ENCODE peak calls at places on chromosomes 12 and 14, in seven cellular contexts. N is BE2C; J is stimulated activated CD8-positive, alpha-beta memory T cell treated with anti-CD3 and anti-CD28 coated beads, Interleukin-15, amount 100 ng/mL, for 1 hour; B is GM06990; A is AML-193; G is DMS153; L is fibroblast of mammary gland. M is an unnamed sample.

GRCh38 chr12:27243006-27243405 is 1.1 kb upstream of the STK38L start:
- DNase-seq in N (no peak), J (no peak), B (peak; percentile 71), A (no peak), G (no peak), L (no peak), M (no peak)

GRCh38 chr12:40464121-40464520 is 228.1 kb upstream of the CNTN1 start:
- DNase-seq in N (no peak), J (no peak), B (no peak), A (no peak), G (no peak), L (no peak), M (no peak)

GRCh38 chr14:98692832-98693231 is 579.2 kb downstream of the BCL11B start:
- DNase-seq in N (no peak), J (no peak), B (no peak), A (no peak), G (no peak), L (no peak), M (peak; percentile 18)

GRCh38 chr12:28130625-28131598 is 59.3 kb upstream of the CCDC91 start:
- DNase-seq in N (no peak), J (no peak), B (no peak), A (no peak), G (no peak), L (peak; percentile 96), M (peak; percentile 97)

GRCh38 chr12:48061943-48062719 is 43.7 kb downstream of the SENP1 start:
- DNase-seq in N (no peak), J (no peak), B (no peak), A (no peak), G (no peak), L (no peak), M (peak; percentile 25)

GRCh38 chr12:42402821-42403411 is 76.9 kb downstream of the PPHLN1 start:
- DNase-seq in N (no peak), J (no peak), B (no peak), A (no peak), G (no peak), L (no peak), M (no peak)

GRCh38 chr14:55536208-55536708 is 43.7 kb upstream of the KTN1 start:
- DNase-seq in N (no peak), J (no peak), B (no peak), A (no peak), G (no peak), L (no peak), M (peak; percentile 36)

GRCh38 chr14:88170333-88170732 is 152.7 kb downstream of the KCNK10 start:
- DNase-seq in N (no peak), J (no peak), B (no peak), A (no peak), G (no peak), L (no peak), M (no peak)

GRCh38 chr12:116037941-116038837 is 239.3 kb downstream of the MED13L start:
- DNase-seq in N (no peak), J (no peak), B (no peak), A (no peak), G (no peak), L (peak; percentile 29), M (peak; percentile 35)

GRCh38 chr14:70776197-70776596 is 33.1 kb downstream of the MAP3K9 start:
- DNase-seq in N (no peak), J (no peak), B (no peak), A (no peak), G (no peak), L (no peak), M (no peak)

M was measured in astrocyte of the hippocampus.